ENCODE peak calls at places on chromosome 2, in five cellular contexts. One of them, this sample, is unnamed.

GRCh38 chr2:136909777-136910176 is 144.4 kb downstream of the THSD7B start:
- DNase-seq in mucosa of gallbladder: no peak
- DNase-seq in chondrocyte: no peak
- DNase-seq in activated naive CD4-positive, alpha-beta T cell: no peak
- DNase-seq in ureter: no peak
- DNase-seq in this sample: no peak

GRCh38 chr2:108803045-108803736 is 16.6 kb downstream of the CCDC138 start:
- DNase-seq in mucosa of gallbladder: no peak
- DNase-seq in chondrocyte: no peak
- DNase-seq in activated naive CD4-positive, alpha-beta T cell: no peak
- DNase-seq in ureter: no peak
- DNase-seq in this sample: no peak

GRCh38 chr2:86068098-86069047 is 37.3 kb downstream of the POLR1A start:
- DNase-seq in mucosa of gallbladder: no peak
- DNase-seq in chondrocyte: no peak
- DNase-seq in activated naive CD4-positive, alpha-beta T cell: peak; percentile 41
- DNase-seq in ureter: no peak
- DNase-seq in this sample: no peak

GRCh38 chr2:86464654-86465053 is 23.5 kb downstream of the KDM3A start:
- DNase-seq in mucosa of gallbladder: no peak
- DNase-seq in chondrocyte: no peak
- DNase-seq in activated naive CD4-positive, alpha-beta T cell: no peak
- DNase-seq in ureter: no peak
- DNase-seq in this sample: no peak

GRCh38 chr2:109470121-109470921 is 143.4 kb downstream of the SEPTIN10 start:
- DNase-seq in mucosa of gallbladder: no peak
- DNase-seq in chondrocyte: peak; percentile 94
- DNase-seq in activated naive CD4-positive, alpha-beta T cell: no peak
- DNase-seq in ureter: peak; percentile 65
- DNase-seq in this sample: no peak

GRCh38 chr2:160582481-160583161 is 89.0 kb upstream of the RBMS1 start:
- DNase-seq in mucosa of gallbladder: no peak
- DNase-seq in chondrocyte: no peak
- DNase-seq in activated naive CD4-positive, alpha-beta T cell: no peak
- DNase-seq in ureter: no peak
- DNase-seq in this sample: no peak

GRCh38 chr2:239954166-239955085 is 70.7 kb downstream of the NDUFA10 start:
- DNase-seq in mucosa of gallbladder: no peak
- DNase-seq in chondrocyte: peak; percentile 72
- DNase-seq in activated naive CD4-positive, alpha-beta T cell: no peak
- DNase-seq in ureter: no peak
- DNase-seq in this sample: no peak

GRCh38 chr2:96452054-96452453 is 53.1 kb downstream of the NEURL3 start:
- DNase-seq in mucosa of gallbladder: no peak
- DNase-seq in chondrocyte: no peak
- DNase-seq in activated naive CD4-positive, alpha-beta T cell: no peak
- DNase-seq in ureter: no peak
- DNase-seq in this sample: no peak

GRCh38 chr2:185608799-185609198 is 129.8 kb upstream of the FSIP2 start:
- DNase-seq in mucosa of gallbladder: no peak
- DNase-seq in chondrocyte: no peak
- DNase-seq in activated naive CD4-positive, alpha-beta T cell: no peak
- DNase-seq in ureter: no peak
- DNase-seq in this sample: no peak

GRCh38 chr2:11915650-11916049 is 169.2 kb downstream of the LPIN1 start:
- DNase-seq in mucosa of gallbladder: no peak
- DNase-seq in chondrocyte: no peak
- DNase-seq in activated naive CD4-positive, alpha-beta T cell: no peak
- DNase-seq in ureter: no peak
- DNase-seq in this sample: no peak

GRCh38 chr2:230602562-230603230 is 109.9 kb upstream of the CAB39 start:
- DNase-seq in mucosa of gallbladder: no peak
- DNase-seq in chondrocyte: no peak
- DNase-seq in activated naive CD4-positive, alpha-beta T cell: peak; percentile 67
- DNase-seq in ureter: no peak
- DNase-seq in this sample: no peak

GRCh38 chr2:57460875-57461274 is 585.7 kb upstream of the VRK2 start:
- DNase-seq in mucosa of gallbladder: no peak
- DNase-seq in chondrocyte: no peak
- DNase-seq in activated naive CD4-positive, alpha-beta T cell: no peak
- DNase-seq in ureter: no peak
- DNase-seq in this sample: no peak

GRCh38 chr2:12856934-12857660 is 140.4 kb downstream of the TRIB2 start:
- DNase-seq in mucosa of gallbladder: no peak
- DNase-seq in chondrocyte: no peak
- DNase-seq in activated naive CD4-positive, alpha-beta T cell: no peak
- DNase-seq in ureter: no peak
- DNase-seq in this sample: no peak

This sample was measured in H1.